ENCODE peak calls at places on chromosomes 3 and 15, in eight cellular contexts. Y, T, W, S, J, B, Z and A are unnamed samples.

GRCh38 chr3:176795897-176796296 is 401.4 kb downstream of the TBL1XR1 start:
- DNase-seq in J (peak), Z (no peak), Y (no peak), W (no peak), S (no peak), B (no peak), T (peak), A (no peak)

GRCh38 chr15:78308422-78309021 is 9.1 kb upstream of the SKIC8 start:
- DNase-seq in J (peak), T (peak), W (peak), B (peak), Y (no peak), S (peak), Z (no peak), A (no peak)

GRCh38 chr15:99564221-99565030 is 1.4 kb upstream of the MEF2A start:
- DNase-seq in J (peak), Y (no peak), W (peak), S (peak), B (peak), Z (no peak), T (peak), A (peak)

GRCh38 chr15:67808821-67809220 is 16.5 kb upstream of the SKOR1 start:
- DNase-seq in J (no peak), W (no peak), Z (no peak), B (no peak), Y (no peak), T (no peak), S (no peak), A (no peak)

GRCh38 chr15:95495033-95495541 is 835.4 kb upstream of the NR2F2 start:
- DNase-seq in Z (peak), T (peak), B (no peak), Y (no peak), W (no peak), S (peak), J (no peak), A (no peak)

GRCh38 chr15:48331796-48332641 is 790 bp downstream of the DUT start:
- DNase-seq in J (peak), Z (peak), S (peak), Y (no peak), T (peak), B (peak), W (peak), A (peak)

GRCh38 chr3:177982034-177982433 is 554.2 kb upstream of the KCNMB2 start:
- DNase-seq in T (peak), S (no peak), Y (no peak), J (no peak), Z (no peak), W (no peak), B (no peak), A (no peak)

GRCh38 chr3:187039100-187039722 is 100.1 kb downstream of the RPL39L start:
- DNase-seq in J (no peak), B (no peak), Y (no peak), W (no peak), T (no peak), S (no peak), Z (no peak), A (no peak)

GRCh38 chr3:72460215-72461174 is 387.8 kb downstream of the SHQ1 start:
- DNase-seq in J (no peak), Y (no peak), B (no peak), W (no peak), T (no peak), S (no peak), Z (no peak), A (no peak)

GRCh38 chr15:57485869-57486268 is 105.8 kb upstream of the MYZAP start:
- DNase-seq in T (peak), W (no peak), J (no peak), Y (no peak), S (peak), Z (peak), B (no peak), A (no peak)

GRCh38 chr15:37891754-37892368 is 42.6 kb upstream of the TMCO5A start:
- DNase-seq in Z (no peak), B (no peak), T (peak), S (no peak), Y (peak), J (peak), W (no peak), A (no peak)

GRCh38 chr3:39541442-39541841 is 74.0 kb downstream of the MOBP start:
- DNase-seq in T (no peak), Z (no peak), S (no peak), J (no peak), B (no peak), W (no peak), Y (no peak), A (no peak)

GRCh38 chr3:42148982-42149432 is 57.9 kb downstream of the TRAK1 start:
- DNase-seq in W (peak), S (peak), J (peak), T (peak), Z (peak), Y (peak), B (no peak), A (no peak)

GRCh38 chr3:134992180-134992579 is 197.1 kb downstream of the EPHB1 start:
- DNase-seq in J (no peak), Y (no peak), W (no peak), Z (no peak), S (no peak), B (no peak), T (no peak), A (no peak)

GRCh38 chr3:73361591-73361990 is 263.1 kb downstream of the PDZRN3 start:
- DNase-seq in Y (no peak), J (no peak), Z (no peak), S (no peak), B (no peak), W (no peak), T (no peak), A (no peak)

GRCh38 chr15:76991741-76992645 is 2.9 kb upstream of the PSTPIP1 start:
- DNase-seq in Z (peak), W (no peak), J (no peak), Y (no peak), T (no peak), S (no peak), B (no peak), A (no peak)

GRCh38 chr3:157865449-157865862 is 240.8 kb downstream of the SHOX2 start:
- DNase-seq in T (no peak), Y (peak), S (peak), J (peak), B (peak), W (peak), Z (no peak), A (peak)

GRCh38 chr15:64623347-64624024 is 151.9 kb downstream of the RBPMS2 start:
- DNase-seq in S (no peak), J (peak), W (no peak), Z (no peak), T (no peak), B (no peak), Y (no peak), A (no peak)

GRCh38 chr3:84830476-84830875 is 128.3 kb upstream of the CADM2 start:
- DNase-seq in W (no peak), Z (no peak), B (no peak), J (no peak), T (no peak), S (no peak), Y (no peak), A (no peak)
- H3K4me3 ChIP-seq in W (no peak), Z (no peak), B (no peak), J (no peak), T (no peak), S (no peak), Y (no peak), A (no peak)

GRCh38 chr3:133273346-133273745 is 126.5 kb upstream of the BFSP2 start:
- DNase-seq in S (no peak), W (no peak), T (no peak), B (no peak), Z (no peak), J (no peak), Y (no peak), A (no peak)
- H3K4me3 ChIP-seq in S (no peak), W (no peak), T (no peak), B (no peak), Z (no peak), J (no peak), Y (no peak), A (no peak)

DNA sequence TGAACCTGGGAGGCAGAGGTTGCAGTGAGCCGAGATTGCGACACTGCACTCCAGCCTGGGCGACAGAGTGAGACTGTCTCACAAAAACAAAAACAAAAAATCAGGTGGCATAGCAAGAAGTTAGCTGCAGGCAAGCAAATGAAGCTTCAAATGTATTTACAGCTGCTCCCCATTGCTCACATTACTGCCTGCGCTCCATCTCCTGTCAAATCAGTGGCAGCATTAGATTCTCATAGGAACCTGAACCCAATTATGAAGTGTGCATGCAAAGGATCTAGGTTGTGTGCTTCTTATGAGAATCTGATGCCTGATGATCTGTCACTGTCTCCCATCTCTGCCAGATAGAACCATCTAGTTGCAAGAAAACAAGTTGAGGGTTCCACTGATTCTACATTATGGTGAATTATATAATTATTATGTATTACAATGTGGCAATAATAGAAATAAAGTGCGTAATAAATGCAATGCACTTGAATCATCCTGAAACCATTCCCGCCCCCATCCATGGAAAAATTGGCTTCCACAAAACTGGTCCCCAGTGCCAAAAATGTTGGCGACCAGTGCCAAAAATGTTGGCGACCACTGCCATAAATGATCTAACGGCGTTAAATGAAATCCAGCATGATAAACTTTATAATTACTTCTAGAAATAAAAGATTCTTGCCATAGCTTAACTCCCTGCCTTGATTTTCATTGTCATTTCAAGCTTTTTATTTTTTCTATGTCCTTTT is 616.7 kb upstream of the NAALADL2 start:
- DNase-seq in W (no peak), Z (peak), S (peak), Y (no peak), B (no peak), J (no peak), T (peak), A (no peak)
- H3K4me3 ChIP-seq in W (no peak), Z (no peak), S (no peak), Y (no peak), B (no peak), J (no peak), T (no peak), A (no peak)

GRCh38 chr15:29690765-29691475 is 131.3 kb downstream of the TJP1 start:
- DNase-seq in S (no peak), Z (no peak), Y (no peak), W (no peak), J (no peak), T (peak), B (no peak), A (no peak)
- H3K4me3 ChIP-seq in S (no peak), Z (no peak), Y (no peak), W (no peak), J (no peak), T (no peak), B (no peak), A (no peak)

DNA sequence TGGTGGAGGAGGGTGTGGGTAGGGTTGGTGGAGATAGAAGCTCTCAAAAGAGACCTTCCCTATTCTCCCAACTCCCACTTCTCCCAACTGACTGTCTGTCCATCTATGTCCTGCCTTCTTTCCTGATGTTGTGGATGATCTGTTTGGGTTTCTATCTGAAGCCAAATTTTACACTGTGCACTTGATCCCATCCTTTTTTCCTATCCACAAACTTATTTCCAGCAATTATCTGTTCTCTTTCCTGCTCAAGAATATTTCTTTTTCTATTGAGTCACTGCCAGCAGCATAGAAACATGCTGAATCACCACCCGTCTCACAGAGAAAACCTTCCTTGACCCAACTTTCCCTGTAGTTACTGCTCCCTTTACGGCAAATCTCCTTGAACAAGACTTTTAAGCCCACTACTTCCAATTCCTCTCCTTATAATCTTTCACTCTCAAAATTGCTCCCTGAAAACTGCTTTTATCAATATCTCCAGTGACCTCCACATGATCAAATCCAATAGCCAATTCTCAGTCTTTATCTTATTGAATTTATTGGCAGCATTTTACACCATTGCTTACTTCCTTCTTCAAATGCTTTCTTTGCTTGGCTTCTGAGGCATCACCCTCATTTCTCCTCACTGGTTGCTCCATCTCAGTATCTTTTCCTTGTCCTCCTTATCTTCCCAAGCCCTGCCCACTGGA is 141.2 kb upstream of the SLC7A14 start:
- DNase-seq in Z (no peak), W (no peak), J (no peak), S (no peak), B (no peak), T (peak), Y (no peak), A (no peak)
- H3K4me3 ChIP-seq in Z (no peak), W (no peak), J (no peak), S (no peak), B (no peak), T (peak), Y (no peak), A (no peak)

GRCh38 chr15:61033319-61033718 is 195.8 kb downstream of the RORA start:
- DNase-seq in Y (no peak), B (no peak), W (no peak), Z (no peak), J (no peak), T (no peak), S (no peak), A (no peak)
- H3K4me3 ChIP-seq in Y (no peak), B (no peak), W (no peak), Z (no peak), J (no peak), T (no peak), S (no peak), A (no peak)

DNA sequence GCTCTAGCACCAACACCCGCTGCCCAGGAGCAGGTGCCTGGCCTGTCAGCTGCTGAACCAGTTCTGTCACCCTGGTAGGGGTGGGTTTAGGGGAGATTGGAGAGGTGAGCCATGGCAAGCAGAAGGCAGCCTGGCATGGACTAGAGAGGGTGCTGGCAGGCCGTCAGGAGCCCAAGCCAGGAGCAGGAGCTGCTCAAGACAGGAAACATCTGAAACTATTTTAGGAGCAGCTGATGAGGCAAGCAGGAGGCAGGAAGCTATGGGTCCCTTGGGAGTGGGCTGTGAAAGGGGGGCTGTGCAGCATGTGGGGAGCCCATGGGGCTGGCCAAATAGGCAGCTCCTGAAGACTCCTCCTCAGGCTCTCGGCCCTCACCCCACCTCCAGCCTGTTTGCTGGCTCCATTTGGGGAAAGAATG is 2.3 kb downstream of the INKA1 start:
- DNase-seq in B (no peak), W (peak), Z (peak), S (peak), Y (no peak), T (peak), J (peak), A (no peak)
- H3K4me3 ChIP-seq in B (no peak), W (no peak), Z (no peak), S (no peak), Y (no peak), T (no peak), J (peak), A (no peak)